ENCODE peak calls at places on chromosomes 2 and 18, in eight cellular contexts. W, M, B, K, O, D, R and Y are unnamed samples. For H3K79me2, the result is how much of the 10 kb centered on the place peaks cover.

GRCh38 chr2:24050041-24050655 is 607 bp downstream of the FKBP1B start:
- DNase-seq in W (peak), M (peak), B (peak), K (no peak), O (peak), D (peak), R (no peak), Y (no peak)

GRCh38 chr2:159879061-159879604 is 81.1 kb upstream of the CD302 start:
- DNase-seq in W (peak), M (no peak), B (no peak), K (no peak), O (no peak), D (no peak), R (no peak), Y (peak)

GRCh38 chr18:60358516-60358915 is 14.1 kb downstream of the MC4R start:
- DNase-seq in W (peak), M (no peak), B (no peak), K (no peak), O (no peak), D (no peak), R (no peak), Y (peak)

GRCh38 chr2:24507511-24507910 is 16.5 kb downstream of the NCOA1 start:
- DNase-seq in W (no peak), M (no peak), B (no peak), K (no peak), O (no peak), D (no peak), R (no peak), Y (no peak)

GRCh38 chr2:6909431-6910385 is 7.5 kb upstream of the RNF144A start:
- DNase-seq in W (no peak), M (no peak), B (no peak), K (peak), O (no peak), D (no peak), R (no peak), Y (no peak)

GRCh38 chr2:23492941-23493340 is 108.0 kb downstream of the KLHL29 start:
- DNase-seq in W (no peak), M (no peak), B (no peak), K (no peak), O (no peak), D (no peak), R (no peak), Y (no peak)

GRCh38 chr2:134164306-134164705 is 89.6 kb upstream of the MGAT5 start:
- DNase-seq in W (no peak), M (no peak), B (no peak), K (no peak), O (no peak), D (no peak), R (no peak), Y (no peak)

GRCh38 chr2:97742381-97742847 is 29.0 kb downstream of the ZAP70 start:
- DNase-seq in W (peak), M (no peak), B (no peak), K (no peak), O (no peak), D (no peak), R (no peak), Y (peak)

GRCh38 chr2:172461591-172462392 is 34.4 kb downstream of the ITGA6 start:
- DNase-seq in W (peak), M (peak), B (peak), K (peak), O (peak), D (peak), R (no peak), Y (peak)

DNA sequence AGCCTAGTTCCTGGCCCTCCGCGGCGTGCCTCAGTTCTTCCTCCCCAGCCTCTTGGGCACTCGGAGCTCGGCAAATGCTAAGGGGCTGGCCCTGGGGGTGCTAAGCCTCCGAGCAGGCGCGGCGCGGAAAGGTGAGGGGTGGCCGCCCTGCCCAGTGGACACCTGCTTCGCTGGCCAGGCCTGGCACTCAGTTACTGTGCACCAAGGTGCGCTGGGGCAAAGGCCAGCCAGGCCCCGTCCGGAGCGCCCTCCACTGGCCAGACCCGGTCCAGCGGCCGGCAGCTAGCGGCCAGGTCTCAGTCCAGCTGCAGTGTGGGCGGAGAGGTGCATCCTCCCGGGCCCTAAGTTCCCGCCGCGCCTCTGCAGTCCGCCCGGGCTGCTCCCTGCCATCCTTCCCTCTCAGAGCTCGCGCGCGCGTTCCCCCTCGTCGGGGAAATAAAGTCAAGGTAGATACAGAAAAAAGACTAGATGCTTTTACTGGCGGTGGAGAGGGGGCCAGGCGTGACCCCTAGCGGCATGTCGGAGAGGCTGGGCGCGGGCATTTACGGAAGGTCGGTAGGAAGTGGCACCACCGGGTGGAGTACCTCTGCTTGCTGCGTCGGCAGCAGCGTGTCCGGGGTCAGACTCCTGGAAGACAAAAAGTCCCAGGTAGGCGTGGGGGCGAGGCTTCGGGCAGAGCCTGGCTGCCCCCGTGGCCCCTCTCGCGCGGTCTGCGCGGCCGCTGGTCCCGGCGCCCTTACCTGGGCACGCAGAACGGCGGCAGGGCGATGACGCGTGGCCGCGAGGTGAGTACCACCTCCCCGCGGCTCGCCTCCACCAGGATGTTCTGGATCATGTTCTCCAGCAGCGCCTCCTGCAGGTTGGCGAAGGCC is 9.4 kb upstream of the CRYBA2 start:
- DNase-seq in W (peak), M (peak), B (peak), K (no peak), O (peak), D (peak), R (peak), Y (peak)
- TF ChIP-seq EZH2phosphoT487 in W (peak), M (no peak), B (no peak), K (no peak), O (peak), D (no peak), R (no peak), Y (no peak)

DNA sequence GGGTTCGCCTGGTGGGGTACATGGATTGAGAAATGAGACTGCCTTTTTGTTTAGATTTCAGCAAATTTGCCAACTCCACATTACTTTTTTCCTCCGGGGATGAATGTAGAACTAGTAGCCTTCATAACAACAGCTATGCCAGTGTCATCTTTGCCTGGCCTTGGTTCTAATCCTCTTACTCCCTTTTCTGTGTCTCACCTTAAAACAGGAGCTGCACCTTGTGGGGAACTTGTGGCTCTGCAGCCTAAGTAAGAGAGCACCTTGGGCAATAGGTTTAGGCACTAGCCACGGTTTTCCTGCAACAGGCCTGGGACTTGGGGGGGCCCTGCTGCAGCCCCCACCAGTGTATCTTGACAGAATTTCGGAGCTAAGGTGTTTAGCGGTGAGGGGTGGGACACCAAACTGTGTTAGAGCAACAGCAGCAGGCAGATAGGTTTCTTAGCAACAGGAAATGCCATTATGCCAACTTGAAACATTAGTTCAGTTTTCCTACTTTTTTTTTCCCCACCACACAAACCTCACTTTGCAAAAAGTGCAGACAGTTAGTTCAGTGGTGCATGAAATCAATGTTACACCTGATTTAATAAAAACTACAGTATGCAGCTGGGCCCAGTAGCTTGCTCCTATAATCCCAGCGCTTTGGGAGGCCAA is 173.7 kb downstream of the PRKCE start:
- DNase-seq in W (no peak), M (no peak), B (no peak), K (peak), O (no peak), D (peak), R (no peak), Y (no peak)
- H3K79me2 ChIP-seq in W (under half), M (under half), B (under half), K (under half), O (under half), D (under half), R (under half), Y (under half)

GRCh38 chr2:219469186-219469724 is 29.4 kb upstream of the GMPPA start:
- DNase-seq in W (peak), M (no peak), B (no peak), K (no peak), O (no peak), D (no peak), R (no peak), Y (peak)

GRCh38 chr2:219468410-219469185 is 30.1 kb upstream of the GMPPA start:
- DNase-seq in W (no peak), M (no peak), B (no peak), K (no peak), O (no peak), D (no peak), R (no peak), Y (no peak)

GRCh38 chr2:219466816-219467735 is 31.6 kb upstream of the GMPPA start:
- DNase-seq in W (no peak), M (no peak), B (no peak), K (no peak), O (no peak), D (no peak), R (no peak), Y (no peak)

GRCh38 chr2:219465659-219466561 is 31.3 kb downstream of the SPEG start:
- DNase-seq in W (no peak), M (no peak), B (no peak), K (no peak), O (no peak), D (no peak), R (no peak), Y (no peak)

GRCh38 chr2:219467736-219468075 is 31.0 kb upstream of the GMPPA start:
- DNase-seq in W (no peak), M (no peak), B (no peak), K (no peak), O (no peak), D (no peak), R (no peak), Y (no peak)
- H3K27ac ChIP-seq in W (no peak), M (no peak), B (no peak), K (no peak), O (no peak), D (no peak), R (no peak), Y (no peak)

GRCh38 chr2:216351172-216351925 is 20.9 kb downstream of the MARCHF4 start:
- DNase-seq in W (no peak), M (no peak), B (no peak), K (no peak), O (no peak), D (no peak), R (no peak), Y (no peak)

GRCh38 chr2:216346781-216347180 is 25.5 kb downstream of the MARCHF4 start:
- DNase-seq in W (no peak), M (no peak), B (no peak), K (no peak), O (no peak), D (no peak), R (no peak), Y (no peak)

GRCh38 chr2:216348909-216349308 is 23.4 kb downstream of the MARCHF4 start:
- DNase-seq in W (peak), M (no peak), B (no peak), K (no peak), O (no peak), D (no peak), R (no peak), Y (peak)

GRCh38 chr2:216350214-216350789 is 22.0 kb downstream of the MARCHF4 start:
- DNase-seq in W (peak), M (no peak), B (no peak), K (no peak), O (no peak), D (no peak), R (no peak), Y (peak)

GRCh38 chr2:216349366-216349765 is 22.9 kb downstream of the MARCHF4 start:
- DNase-seq in W (no peak), M (no peak), B (no peak), K (no peak), O (peak), D (peak), R (no peak), Y (no peak)
- TF ChIP-seq EZH2phosphoT487 in W (no peak), M (no peak), B (no peak), K (no peak), O (no peak), D (no peak), R (no peak), Y (no peak)

GRCh38 chr2:121541495-121541894 is 10.8 kb downstream of the RNU4ATAC start:
- DNase-seq in W (no peak), M (no peak), B (no peak), K (no peak), O (no peak), D (no peak), R (no peak), Y (no peak)

GRCh38 chr2:121545257-121545656 is 14.6 kb downstream of the RNU4ATAC start:
- DNase-seq in W (no peak), M (no peak), B (no peak), K (no peak), O (no peak), D (no peak), R (no peak), Y (no peak)

GRCh38 chr2:121536347-121536746 is 5.7 kb downstream of the RNU4ATAC start:
- DNase-seq in W (no peak), M (no peak), B (no peak), K (no peak), O (no peak), D (no peak), R (no peak), Y (no peak)

GRCh38 chr2:121536850-121537557 is 6.3 kb downstream of the RNU4ATAC start:
- DNase-seq in W (no peak), M (no peak), B (no peak), K (no peak), O (no peak), D (no peak), R (no peak), Y (no peak)

GRCh38 chr2:121539722-121540469 is 9.2 kb downstream of the RNU4ATAC start:
- DNase-seq in W (peak), M (no peak), B (no peak), K (no peak), O (no peak), D (no peak), R (no peak), Y (no peak)
- H3K79me2 ChIP-seq in W (half or more), M (half or more), B (half or more), K (under half), O (half or more), D (half or more), R (under half), Y (half or more)

GRCh38 chr2:207085110-207085509 is 80.6 kb downstream of the KLF7 start:
- DNase-seq in W (no peak), M (no peak), B (no peak), K (no peak), O (no peak), D (no peak), R (no peak), Y (no peak)
- H3K27ac ChIP-seq in W (no peak), M (no peak), B (no peak), K (no peak), O (no peak), D (no peak), R (no peak), Y (no peak)

GRCh38 chr2:100819365-100820345 is at the start of gene NPAS2:
- DNase-seq in W (peak), M (peak), B (peak), K (no peak), O (peak), D (peak), R (no peak), Y (peak)
- TF ChIP-seq EZH2phosphoT487 in W (no peak), M (no peak), B (no peak), K (no peak), O (peak), D (no peak), R (no peak), Y (no peak)

DNA sequence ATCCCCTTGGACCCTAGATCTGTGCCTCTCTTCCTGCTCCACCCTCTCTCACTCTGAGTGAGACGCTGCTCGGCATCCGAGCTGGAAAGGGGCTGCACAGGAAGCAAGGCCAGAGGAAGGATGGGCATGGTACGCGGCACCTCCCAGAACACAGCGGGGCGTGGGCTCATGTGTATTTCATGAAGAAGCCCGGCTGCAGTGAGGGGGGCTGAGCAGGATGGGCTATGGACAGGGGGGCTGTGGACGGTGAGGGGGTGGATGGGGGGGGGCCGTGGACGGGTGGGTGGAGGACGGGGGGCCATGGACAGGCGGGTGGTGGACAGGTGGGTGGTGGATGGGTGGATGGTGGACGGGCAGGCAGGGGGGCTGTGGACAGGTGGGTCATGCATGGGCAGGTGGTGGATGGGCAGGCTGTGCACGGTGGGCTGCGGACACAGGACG is 28.5 kb downstream of the SLC66A2 start:
- DNase-seq in W (no peak), M (no peak), B (no peak), K (no peak), O (no peak), D (no peak), R (no peak), Y (no peak)
- H3K79me2 ChIP-seq in W (under half), M (under half), B (under half), K (under half), O (under half), D (under half), R (half or more), Y (under half)

GRCh38 chr2:234146087-234146826 is 95.8 kb downstream of the SPP2 start:
- DNase-seq in W (peak), M (no peak), B (no peak), K (no peak), O (no peak), D (no peak), R (no peak), Y (peak)
- H3K27ac ChIP-seq in W (peak), M (no peak), B (peak), K (no peak), O (no peak), D (no peak), R (no peak), Y (peak)